ENCODE peak calls at places on chromosomes 12 and 14, in ten cellular contexts. Y is brain microvascular endothelial cell, F is BE2C, M is OCI-LY7, E is HL-60, G is glutamatergic neuron, W is nephron progenitor cell, V is ovary, L is RWPE1, I is uterus. D is an unnamed sample.

GRCh38 chr12:116160196-116160595 is 117.3 kb downstream of the MED13L start:
- DNase-seq in Y (no peak), F (no peak), M (no peak), E (no peak), G (no peak), W (no peak), V (no peak), L (peak; percentile 48), I (no peak), D (peak; percentile 53)

GRCh38 chr14:27727371-27727770 is 1039.2 kb upstream of the FOXG1 start:
- DNase-seq in Y (no peak), F (no peak), M (no peak), E (no peak), G (no peak), W (no peak), V (no peak), L (no peak), I (no peak), D (no peak)

GRCh38 chr12:52524241-52524897 is 4.2 kb upstream of the KRT5 start:
- DNase-seq in Y (no peak), F (no peak), M (no peak), E (no peak), G (no peak), W (no peak), V (no peak), L (peak; percentile 54), I (no peak), D (no peak)

GRCh38 chr12:56307221-56307965 is 7.3 kb upstream of the CS start:
- DNase-seq in Y (no peak), F (no peak), M (no peak), E (no peak), G (no peak), W (no peak), V (no peak), L (no peak), I (no peak), D (no peak)

GRCh38 chr12:116597886-116598285 is 38.7 kb downstream of the MAP1LC3B2 start:
- DNase-seq in Y (no peak), F (no peak), M (no peak), E (no peak), G (no peak), W (no peak), V (no peak), L (no peak), I (no peak), D (peak; percentile 32)

GRCh38 chr12:1741154-1741949 is 50.5 kb downstream of the ADIPOR2 start:
- DNase-seq in Y (no peak), F (no peak), M (no peak), E (peak; percentile 14), G (no peak), W (no peak), V (no peak), L (no peak), I (no peak), D (peak; percentile 41)

GRCh38 chr12:49231881-49232650 is 32.8 kb upstream of the TUBA1C start:
- DNase-seq in Y (no peak), F (peak; percentile 52), M (no peak), E (no peak), G (peak; percentile 45), W (no peak), V (no peak), L (no peak), I (peak; percentile 32), D (no peak)

GRCh38 chr12:124497658-124498057 is 69.8 kb downstream of the NCOR2 start:
- DNase-seq in Y (peak; percentile 92), F (no peak), M (no peak), E (no peak), G (no peak), W (no peak), V (no peak), L (peak; percentile 62), I (no peak), D (peak; percentile 89)

GRCh38 chr12:110002691-110003515 is 3.7 kb downstream of the ANKRD13A start:
- DNase-seq in Y (no peak), F (no peak), M (no peak), E (no peak), G (no peak), W (no peak), V (no peak), L (peak; percentile 52), I (no peak), D (peak; percentile 66)

GRCh38 chr12:95998611-95999300 is 2.6 kb upstream of the HAL start:
- DNase-seq in Y (peak; percentile 39), F (peak; percentile 52), M (peak; percentile 78), E (peak; percentile 40), G (no peak), W (peak; percentile 33), V (no peak), L (peak; percentile 49), I (no peak), D (peak; percentile 27)

GRCh38 chr12:130433411-130433810 is 95.7 kb downstream of the PIWIL1 start:
- DNase-seq in Y (no peak), F (peak; percentile 16), M (no peak), E (no peak), G (no peak), W (no peak), V (no peak), L (no peak), I (no peak), D (no peak)

GRCh38 chr14:66709292-66709691 is 201.3 kb downstream of the GPHN start:
- DNase-seq in Y (peak; percentile 74), F (no peak), M (no peak), E (no peak), G (no peak), W (no peak), V (no peak), L (peak; percentile 28), I (no peak), D (no peak)

GRCh38 chr14:53570411-53571387 is 385.9 kb downstream of the BMP4 start:
- DNase-seq in Y (no peak), F (no peak), M (no peak), E (no peak), G (no peak), W (no peak), V (no peak), L (no peak), I (no peak), D (no peak)

DNA sequence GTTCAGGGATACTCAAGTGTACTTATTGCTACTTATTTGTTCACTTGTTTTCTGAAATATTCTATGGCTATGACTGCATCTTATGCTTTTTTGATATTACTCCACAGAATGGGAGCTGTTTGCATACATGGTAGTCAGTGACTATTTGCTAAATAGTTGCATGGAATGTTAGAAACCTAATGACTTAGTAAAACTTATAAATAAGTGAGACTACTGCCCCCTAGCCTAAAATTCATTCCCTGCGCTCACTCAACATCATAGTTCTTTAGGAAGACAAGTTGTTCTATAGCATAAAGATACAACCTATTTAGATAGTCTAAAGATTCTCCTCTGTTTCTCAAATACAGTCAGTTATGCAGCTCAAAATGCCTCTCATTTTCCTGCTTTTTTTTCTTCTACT is 305.5 kb downstream of the CEP128 start:
- DNase-seq in Y (peak; percentile 17), F (no peak), M (peak; percentile 11), E (no peak), G (no peak), W (no peak), V (no peak), L (no peak), I (no peak), D (peak; percentile 36)
- TF ChIP-seq CTCF in Y (no peak), F (peak; percentile 20), M (peak; percentile 74), E (no peak), G (no peak), W (peak; percentile 33), V (no peak), L (no peak), I (no peak), D (peak; percentile 78)

GRCh38 chr14:50312734-50313054 is 570 bp downstream of the DMAC2L start:
- DNase-seq in Y (no peak), F (no peak), M (peak; percentile 66), E (no peak), G (no peak), W (no peak), V (no peak), L (no peak), I (no peak), D (no peak)

GRCh38 chr14:50308363-50308762 is 3.7 kb downstream of the L2HGDH start:
- DNase-seq in Y (no peak), F (no peak), M (no peak), E (no peak), G (no peak), W (no peak), V (no peak), L (no peak), I (no peak), D (no peak)

GRCh38 chr14:50310445-50310844 is 1.6 kb downstream of the L2HGDH start:
- DNase-seq in Y (no peak), F (no peak), M (no peak), E (no peak), G (no peak), W (no peak), V (no peak), L (no peak), I (no peak), D (no peak)

GRCh38 chr14:50311974-50312733 is at the start of the genes DMAC2L and L2HGDH:
- DNase-seq in Y (peak; percentile 83), F (peak; percentile 97), M (peak; percentile 97), E (peak; percentile 74), G (peak; percentile 98), W (peak; percentile 94), V (peak; percentile 89), L (peak; percentile 96), I (peak; percentile 89), D (peak; percentile 73)

DNA sequence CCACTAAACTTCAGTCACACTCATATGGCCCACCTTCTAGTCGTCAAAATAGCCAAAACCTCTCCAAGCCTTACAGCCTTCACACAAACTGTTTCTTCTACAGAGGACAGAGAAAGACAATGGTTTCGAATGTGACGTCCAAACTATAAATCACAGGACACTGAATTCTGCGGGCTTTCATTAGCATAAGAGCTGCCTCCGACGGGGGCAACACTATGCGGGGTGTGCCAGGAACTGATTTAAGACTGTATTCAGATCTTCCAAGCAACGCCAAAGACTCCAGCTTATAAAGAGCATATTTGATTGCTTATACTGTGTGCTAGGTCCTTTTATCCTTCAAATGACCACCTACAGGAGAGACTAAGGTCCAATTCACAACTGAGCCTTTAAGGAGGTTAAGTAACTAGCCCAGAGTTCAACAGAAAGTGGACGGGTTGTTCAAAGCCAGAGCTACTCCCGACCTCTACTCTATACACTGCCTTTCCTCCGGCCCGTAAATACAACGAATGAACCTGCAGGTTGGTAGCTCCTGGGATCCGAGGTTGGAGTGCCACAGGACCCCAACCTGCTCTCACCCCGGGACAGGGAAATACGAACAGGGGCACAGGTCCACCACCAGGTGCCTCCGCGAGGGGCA is 574 bp downstream of the L2HGDH start:
- DNase-seq in Y (no peak), F (no peak), M (no peak), E (no peak), G (no peak), W (peak; percentile 26), V (no peak), L (peak; percentile 81), I (no peak), D (no peak)
- TF ChIP-seq CTCF in Y (peak; percentile 54), F (peak; percentile 53), M (peak; percentile 62), E (peak; percentile 6), G (no peak), W (peak; percentile 43), V (peak; percentile 61), L (no peak), I (peak; percentile 55), D (no peak)

GRCh38 chr14:81433378-81433777 is 33.3 kb upstream of the STON2 start:
- DNase-seq in Y (no peak), F (no peak), M (no peak), E (no peak), G (no peak), W (no peak), V (no peak), L (no peak), I (no peak), D (no peak)
- TF ChIP-seq CTCF in Y (no peak), F (no peak), M (no peak), E (no peak), G (no peak), W (no peak), V (no peak), L (no peak), I (no peak), D (no peak)

GRCh38 chr12:108360487-108360886 is 21.4 kb upstream of the CMKLR1 start:
- DNase-seq in Y (peak; percentile 35), F (no peak), M (no peak), E (no peak), G (peak; percentile 59), W (no peak), V (no peak), L (no peak), I (no peak), D (no peak)
- TF ChIP-seq CTCF in Y (no peak), F (no peak), M (no peak), E (no peak), G (no peak), W (no peak), V (no peak), L (no peak), I (no peak), D (no peak)